ENCODE peak calls at places on chromosomes 3 and 15, in five cellular contexts. W, X, Z, M and S are unnamed samples.

GRCh38 chr3:140863481-140864084 is 78.1 kb upstream of the SLC25A36 start:
- DNase-seq in W (peak), X (peak), Z (no peak), M (peak), S (peak)

GRCh38 chr3:43016513-43016865 is 37.4 kb downstream of the GASK1A start:
- DNase-seq in W (no peak), X (no peak), Z (no peak), M (no peak), S (no peak)

GRCh38 chr15:99845009-99845408 is 111.8 kb upstream of the LYSMD4 start:
- DNase-seq in W (no peak), X (no peak), Z (no peak), M (no peak), S (no peak)

GRCh38 chr3:134092231-134092701 is 62.5 kb upstream of the SLCO2A1 start:
- DNase-seq in W (no peak), X (no peak), Z (no peak), M (no peak), S (no peak)

GRCh38 chr15:42605281-42605744 is 29.9 kb downstream of the STARD9 start:
- DNase-seq in W (peak), X (peak), Z (no peak), M (no peak), S (peak)

GRCh38 chr15:80750591-80750990 is 28.6 kb upstream of the CEMIP start:
- DNase-seq in W (no peak), X (no peak), Z (no peak), M (no peak), S (no peak)

GRCh38 chr15:25170113-25170731 is 215.4 kb downstream of the SNRPN start:
- DNase-seq in W (no peak), X (no peak), Z (no peak), M (no peak), S (no peak)

GRCh38 chr3:60755094-60755493 is 496.2 kb downstream of the FHIT start:
- DNase-seq in W (no peak), X (no peak), Z (no peak), M (no peak), S (no peak)

GRCh38 chr3:152121292-152121654 is 147.5 kb upstream of the MBNL1 start:
- DNase-seq in W (peak), X (no peak), Z (no peak), M (no peak), S (peak)

GRCh38 chr3:107981471-107982111 is 109.2 kb downstream of the CD47 start:
- DNase-seq in W (peak), X (no peak), Z (no peak), M (no peak), S (no peak)

GRCh38 chr3:171227828-171228227 is 201.3 kb upstream of the SLC2A2 start:
- DNase-seq in W (no peak), X (no peak), Z (no peak), M (no peak), S (no peak)

DNA sequence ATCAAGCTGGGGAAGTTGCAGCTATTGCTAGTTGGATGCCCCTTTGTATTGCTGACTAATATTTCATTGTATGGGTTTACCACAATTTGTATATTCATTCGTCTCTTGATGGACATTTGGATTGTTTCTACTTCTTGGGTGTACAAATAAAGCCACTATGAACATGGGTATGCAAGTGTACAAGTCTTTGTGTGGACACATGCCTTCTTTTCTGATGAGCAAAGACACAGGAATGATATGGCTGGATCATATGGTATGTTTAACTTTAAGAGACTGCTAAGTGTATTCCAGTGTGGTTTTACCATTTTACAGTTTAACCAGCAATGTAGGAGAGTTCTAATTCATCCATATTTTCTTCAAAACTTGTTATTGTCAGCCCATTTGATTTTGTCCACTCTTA is 32.2 kb downstream of the NECTIN3 start:
- DNase-seq in W (peak), X (no peak), Z (no peak), M (no peak), S (no peak)
- H3K4me3 ChIP-seq in W (no peak), X (no peak), Z (no peak), M (no peak), S (no peak)

DNA sequence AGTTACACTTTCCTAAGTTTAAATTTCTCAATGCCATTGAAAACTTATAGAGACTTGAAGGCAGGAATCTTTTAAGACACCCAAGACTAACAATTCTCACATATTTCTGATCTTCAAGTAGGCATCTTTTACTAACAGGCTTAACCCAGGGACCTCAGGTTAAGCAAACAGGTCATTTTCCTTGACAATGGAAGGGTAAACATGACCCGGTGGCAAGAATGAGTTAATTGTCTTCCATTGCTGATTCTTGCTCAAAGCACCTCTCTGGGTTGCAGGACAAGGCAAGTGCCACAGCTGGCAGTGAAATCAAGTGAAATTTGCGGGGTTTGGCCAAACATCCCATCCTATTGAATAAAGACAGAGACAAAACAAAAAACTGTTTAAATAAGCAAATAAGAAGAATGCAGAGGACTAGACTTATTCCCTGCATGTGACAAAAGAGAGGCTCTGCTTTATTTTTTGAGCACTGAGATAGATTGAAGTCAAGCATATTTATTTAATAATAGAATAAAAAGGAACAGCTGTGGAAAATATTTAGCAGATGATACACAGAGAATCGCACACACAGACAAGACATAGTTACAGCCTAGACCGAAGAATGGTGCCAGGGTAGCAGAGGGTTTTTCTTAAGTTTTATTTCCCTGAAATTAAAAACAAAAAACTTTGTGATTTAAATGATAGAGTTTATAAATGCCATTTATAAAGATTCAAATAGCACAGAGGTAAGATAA is 56.0 kb upstream of the MITF start:
- DNase-seq in W (no peak), X (no peak), Z (no peak), M (no peak), S (no peak)
- TF ChIP-seq CTCF in W (no peak), X (no peak), Z (no peak), M (no peak), S (no peak)

GRCh38 chr15:82648257-82649103 is 1.3 kb upstream of the CPEB1 start:
- DNase-seq in W (peak), X (no peak), Z (no peak), M (no peak), S (no peak)

GRCh38 chr15:82647835-82648256 is 683 bp upstream of the CPEB1 start:
- DNase-seq in W (no peak), X (no peak), Z (no peak), M (peak), S (no peak)

GRCh38 chr15:82647045-82647834 is at the start of gene CPEB1:
- DNase-seq in W (peak), X (no peak), Z (no peak), M (peak), S (no peak)

GRCh38 chr15:82643992-82644391 is 3.2 kb downstream of the CPEB1 start:
- DNase-seq in W (no peak), X (no peak), Z (no peak), M (peak), S (no peak)

GRCh38 chr15:82646250-82647044 is 716 bp downstream of the CPEB1 start:
- DNase-seq in W (peak), X (no peak), Z (no peak), M (peak), S (no peak)
- H3K4me3 ChIP-seq in W (peak), X (no peak), Z (peak), M (peak), S (no peak)

GRCh38 chr3:51819709-51820406 is 40.8 kb upstream of the IQCF6 start:
- DNase-seq in W (no peak), X (peak), Z (no peak), M (peak), S (no peak)
- TF ChIP-seq CTCF in W (no peak), X (peak), Z (no peak), M (peak), S (peak)

DNA sequence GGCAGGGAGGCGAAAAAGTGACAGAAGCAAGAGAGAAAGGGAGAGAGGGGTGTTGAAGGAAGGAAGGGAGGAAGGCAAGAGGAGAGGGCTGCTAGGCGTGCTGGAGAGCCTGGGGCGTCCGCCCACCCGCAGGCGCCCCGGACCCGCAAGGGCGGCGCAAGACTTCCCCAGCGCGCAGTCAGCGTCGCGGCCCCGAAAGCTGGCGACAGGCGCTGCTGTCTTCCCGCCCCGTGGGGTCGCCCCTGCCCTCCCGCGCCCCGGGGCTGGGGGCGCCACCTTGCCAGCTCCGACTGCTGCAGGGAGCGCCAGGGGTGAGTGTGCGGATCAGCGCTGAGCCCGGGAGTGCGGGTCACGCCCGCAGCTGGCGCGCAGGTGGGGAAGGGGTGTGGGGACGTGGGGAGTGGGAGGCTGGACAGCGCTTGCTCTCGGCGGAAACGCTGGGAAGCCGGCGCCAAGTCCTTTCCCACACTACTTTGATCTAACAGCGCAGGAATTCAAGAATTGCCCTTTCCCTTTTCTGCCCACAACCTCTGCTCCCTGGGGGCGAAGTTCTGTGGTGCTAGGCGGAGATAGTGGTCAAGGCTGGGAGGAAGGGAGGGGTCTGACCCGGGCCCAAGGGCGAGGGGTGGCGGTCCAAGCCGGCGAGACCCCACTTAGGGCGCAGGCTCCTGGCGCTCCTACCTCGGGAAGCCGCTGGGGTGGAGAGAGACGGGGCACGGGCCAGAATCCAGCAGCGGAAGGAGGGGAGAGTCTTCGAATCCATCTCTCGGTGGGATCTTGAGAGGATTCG is 266.1 kb downstream of the CGGBP1 start:
- DNase-seq in W (peak), X (no peak), Z (no peak), M (peak), S (no peak)
- H3K4me3 ChIP-seq in W (no peak), X (no peak), Z (peak), M (peak), S (no peak)

DNA sequence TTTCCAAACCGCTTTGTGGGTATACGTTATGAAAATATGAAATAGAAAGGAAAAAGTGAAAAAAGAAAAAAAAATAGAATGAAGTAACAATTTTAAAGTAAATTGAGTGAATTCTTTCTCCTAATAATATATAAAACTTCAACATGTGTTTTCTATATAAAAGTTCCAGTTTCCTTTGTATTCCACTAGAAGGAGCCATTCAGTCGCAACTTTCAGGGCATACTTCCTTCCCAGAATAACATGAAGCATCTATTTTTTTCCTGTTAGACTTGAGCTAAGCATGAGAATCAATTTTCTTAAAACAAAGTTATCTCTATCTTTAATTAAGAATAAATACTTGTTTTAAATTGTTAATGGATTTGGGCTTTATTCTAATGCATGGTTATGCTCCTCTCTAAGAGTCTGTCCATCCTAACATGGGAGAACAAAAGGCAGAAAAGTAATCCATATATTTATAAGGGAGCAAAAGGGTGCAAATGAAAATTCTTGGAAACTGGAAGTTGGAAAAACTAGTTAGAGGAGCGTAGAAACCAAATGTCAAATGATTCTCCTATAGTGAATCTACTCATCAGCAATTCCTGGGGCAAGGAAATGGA is 16.0 kb upstream of the VGLL3 start:
- DNase-seq in W (peak), X (no peak), Z (no peak), M (no peak), S (no peak)
- TF ChIP-seq CTCF in W (peak), X (peak), Z (no peak), M (peak), S (peak)

GRCh38 chr15:70632079-70632850 is 131.1 kb downstream of the UACA start:
- DNase-seq in W (no peak), X (no peak), Z (no peak), M (no peak), S (no peak)
- H3K4me3 ChIP-seq in W (no peak), X (no peak), Z (no peak), M (no peak), S (no peak)

GRCh38 chr15:98758224-98758623 is 109.9 kb downstream of the IGF1R start:
- DNase-seq in W (no peak), X (no peak), Z (no peak), M (no peak), S (no peak)
- TF ChIP-seq CTCF in W (no peak), X (no peak), Z (no peak), M (no peak), S (no peak)

DNA sequence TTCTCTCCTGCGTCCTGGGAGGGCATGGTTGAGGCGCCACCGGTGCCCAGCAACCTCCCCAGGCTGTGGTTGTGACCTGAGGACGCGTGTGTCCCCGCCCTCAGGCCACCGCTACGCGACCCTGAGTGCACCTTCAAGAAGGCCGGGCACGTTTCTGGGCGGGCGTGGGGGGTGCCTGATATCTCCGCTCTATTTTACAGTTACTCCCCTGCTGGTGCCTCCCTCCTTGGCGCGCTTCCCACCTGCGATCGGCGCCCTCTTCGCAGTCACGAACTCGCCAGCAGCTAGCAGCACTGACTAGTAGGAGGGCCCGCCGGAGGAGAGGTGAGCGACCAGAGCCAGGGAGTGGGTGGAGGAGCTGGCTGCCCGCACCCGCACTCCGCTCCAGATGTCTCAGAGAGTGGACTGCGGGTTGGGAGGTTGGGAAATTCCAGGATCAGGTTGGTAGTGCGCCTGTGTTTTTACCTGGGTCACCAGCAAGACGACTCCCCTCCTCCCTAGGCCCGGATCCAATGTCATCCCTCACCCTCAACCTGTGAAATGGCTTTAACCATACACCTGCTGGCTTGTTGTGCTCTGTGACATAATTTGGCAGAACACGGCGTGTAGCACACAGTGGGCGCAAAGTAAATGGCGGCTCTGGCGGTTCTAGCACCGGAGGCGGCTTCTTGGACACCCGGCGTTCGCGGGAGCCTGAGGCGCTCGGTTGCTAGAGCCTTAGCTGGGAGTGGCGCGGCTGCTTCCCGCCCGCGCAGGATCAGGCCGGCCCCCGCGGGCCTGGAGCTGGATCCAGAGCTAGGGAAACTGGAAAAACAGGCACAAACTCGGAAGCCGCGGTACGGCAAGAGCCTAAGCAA is 43.4 kb upstream of the POLG start:
- DNase-seq in W (peak), X (no peak), Z (no peak), M (no peak), S (no peak)
- H3K4me3 ChIP-seq in W (no peak), X (no peak), Z (peak), M (no peak), S (no peak)